ENCODE peak calls at places on chromosomes 1 and 21, in eight cellular contexts. V is fibroblast of pulmonary artery, E is epithelial cell of esophagus, Z is astrocyte of the spinal cord, C is tibial nerve, A is cardiac fibroblast, I is Caco-2, J is stomach. P is an unnamed sample.

GRCh38 chr21:41605178-41605933 is 97.4 kb upstream of the TMPRSS2 start:
- DNase-seq in V (no peak), E (peak; percentile 61), Z (no peak), C (no peak), A (no peak), I (peak; percentile 74), J (peak; percentile 85), P (peak; percentile 68)

GRCh38 chr1:201795066-201795465 is 33.9 kb upstream of the IPO9 start:
- DNase-seq in V (peak; percentile 62), E (no peak), Z (peak; percentile 49), C (no peak), A (peak; percentile 69), I (peak; percentile 34), J (no peak), P (no peak)

GRCh38 chr1:153617677-153618076 is 1.6 kb upstream of the S100A14 start:
- DNase-seq in V (peak; percentile 51), E (peak; percentile 86), Z (peak; percentile 61), C (no peak), A (no peak), I (peak; percentile 91), J (peak; percentile 91), P (no peak)

GRCh38 chr1:161193561-161194235 is 5.2 kb downstream of the ADAMTS4 start:
- DNase-seq in V (no peak), E (no peak), Z (no peak), C (no peak), A (no peak), I (no peak), J (peak; percentile 57), P (no peak)

GRCh38 chr1:211683396-211684297 is 8.2 kb upstream of the NEK2 start:
- DNase-seq in V (no peak), E (no peak), Z (no peak), C (no peak), A (no peak), I (no peak), J (no peak), P (no peak)

GRCh38 chr1:227058321-227058751 is 118.2 kb downstream of the COQ8A start:
- DNase-seq in V (peak; percentile 66), E (peak; percentile 92), Z (peak; percentile 84), C (no peak), A (peak; percentile 45), I (no peak), J (no peak), P (no peak)

GRCh38 chr1:235068155-235069121 is 60.2 kb downstream of the TOMM20 start:
- DNase-seq in V (peak; percentile 67), E (peak; percentile 100), Z (peak; percentile 78), C (no peak), A (peak; percentile 59), I (peak; percentile 58), J (peak; percentile 54), P (no peak)

GRCh38 chr1:24640288-24640687 is 2.8 kb upstream of the SRRM1 start:
- DNase-seq in V (peak; percentile 22), E (no peak), Z (no peak), C (no peak), A (peak; percentile 23), I (no peak), J (peak; percentile 42), P (no peak)

GRCh38 chr1:43036457-43036827 is 77.8 kb upstream of the SLC2A1 start:
- DNase-seq in V (no peak), E (no peak), Z (no peak), C (no peak), A (no peak), I (no peak), J (no peak), P (no peak)

GRCh38 chr21:34020934-34021553 is 52.3 kb upstream of the MRPS6 start:
- DNase-seq in V (no peak), E (no peak), Z (no peak), C (no peak), A (no peak), I (no peak), J (no peak), P (no peak)

GRCh38 chr1:154519661-154520060 is 17.4 kb upstream of the SHE start:
- DNase-seq in V (no peak), E (no peak), Z (no peak), C (no peak), A (no peak), I (no peak), J (no peak), P (no peak)

GRCh38 chr1:2019571-2020309 is 595 bp downstream of the GABRD start:
- DNase-seq in V (no peak), E (no peak), Z (no peak), C (no peak), A (no peak), I (peak; percentile 63), J (no peak), P (no peak)

GRCh38 chr1:25793585-25794170 is 6.3 kb upstream of the SELENON start:
- DNase-seq in V (no peak), E (no peak), Z (no peak), C (no peak), A (no peak), I (no peak), J (no peak), P (no peak)

GRCh38 chr1:76770979-76771378 is 96.3 kb upstream of the ST6GALNAC5 start:
- DNase-seq in V (no peak), E (no peak), Z (no peak), C (no peak), A (no peak), I (no peak), J (no peak), P (no peak)

GRCh38 chr1:229596961-229597699 is 28.8 kb downstream of the TAF5L start:
- DNase-seq in V (peak; percentile 48), E (no peak), Z (peak; percentile 75), C (peak; percentile 21), A (peak; percentile 38), I (no peak), J (no peak), P (no peak)

GRCh38 chr1:42765832-42766722 is 751 bp downstream of the P3H1 start:
- DNase-seq in V (peak; percentile 80), E (peak; percentile 64), Z (peak; percentile 82), C (peak; percentile 30), A (peak; percentile 85), I (peak; percentile 40), J (peak; percentile 28), P (no peak)

GRCh38 chr1:154859786-154860153 is 10.3 kb downstream of the KCNN3 start:
- DNase-seq in V (no peak), E (peak; percentile 19), Z (no peak), C (no peak), A (no peak), I (no peak), J (no peak), P (no peak)

GRCh38 chr1:40711465-40712404 is 20.2 kb downstream of the NFYC start:
- DNase-seq in V (peak; percentile 60), E (peak; percentile 96), Z (peak; percentile 70), C (no peak), A (peak; percentile 49), I (no peak), J (no peak), P (no peak)
- H3K4me3 ChIP-seq in V (peak overlapping the region; percentile 69), E (peak overlapping the region; percentile 92), Z (peak overlapping the region; percentile 3), C (peak overlapping the region; percentile 2), A (no peak overlapping the region), I (no peak overlapping the region), J (no peak overlapping the region), P (no peak overlapping the region)

GRCh38 chr21:31609081-31609480 is 50.4 kb upstream of the SOD1 start:
- DNase-seq in V (no peak), E (no peak), Z (no peak), C (no peak), A (peak; percentile 3), I (no peak), J (no peak), P (no peak)
- TF ChIP-seq CTCF in V (no peak), E (no peak), Z (no peak), C (no peak), A (no peak), I (no peak), J (no peak), P (no peak)

GRCh38 chr21:38929137-38929536 is 123.4 kb downstream of the ETS2 start:
- DNase-seq in V (no peak), E (no peak), Z (no peak), C (no peak), A (no peak), I (no peak), J (no peak), P (no peak)

GRCh38 chr21:38927776-38928175 is 122.0 kb downstream of the ETS2 start:
- DNase-seq in V (no peak), E (no peak), Z (no peak), C (no peak), A (no peak), I (no peak), J (no peak), P (no peak)

GRCh38 chr21:38922474-38922873 is 116.7 kb downstream of the ETS2 start:
- DNase-seq in V (no peak), E (no peak), Z (no peak), C (no peak), A (no peak), I (no peak), J (no peak), P (no peak)

GRCh38 chr21:38924954-38925353 is 119.2 kb downstream of the ETS2 start:
- DNase-seq in V (no peak), E (no peak), Z (no peak), C (no peak), A (no peak), I (no peak), J (no peak), P (no peak)

DNA sequence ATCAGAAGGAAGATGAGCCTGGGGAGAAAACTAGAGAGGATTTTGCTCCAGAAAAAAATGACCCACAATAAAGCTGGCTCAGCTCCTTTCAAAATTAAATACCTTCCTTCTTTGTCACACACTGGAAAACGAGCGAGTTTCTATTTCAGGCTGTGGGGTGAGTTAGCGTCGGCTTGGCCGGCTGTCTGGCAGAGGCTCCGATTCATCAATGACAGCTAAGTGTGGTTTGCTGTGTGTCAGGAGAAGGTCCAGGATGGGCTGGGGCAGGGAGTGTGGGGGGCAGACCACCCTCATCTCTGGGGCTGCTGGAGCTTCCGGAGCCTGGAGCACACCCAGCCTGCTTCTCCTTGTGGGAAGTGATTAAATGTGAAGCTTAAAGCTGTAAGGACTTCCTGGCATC is 120.2 kb downstream of the ETS2 start:
- DNase-seq in V (peak; percentile 88), E (peak; percentile 89), Z (peak; percentile 94), C (peak; percentile 56), A (peak; percentile 96), I (no peak), J (peak; percentile 45), P (no peak)
- H3K4me3 ChIP-seq in V (peak overlapping the region; percentile 39), E (peak overlapping the region; percentile 14), Z (no peak overlapping the region), C (peak overlapping the region; percentile 39), A (peak overlapping the region; percentile 27), I (no peak overlapping the region), J (peak overlapping the region; percentile 25), P (no peak overlapping the region)

GRCh38 chr1:162987866-162988265 is 81.3 kb upstream of the RGS4 start:
- DNase-seq in V (peak; percentile 46), E (peak; percentile 89), Z (peak; percentile 69), C (no peak), A (no peak), I (no peak), J (no peak), P (no peak)

GRCh38 chr1:162990665-162991064 is 78.5 kb upstream of the RGS4 start:
- DNase-seq in V (no peak), E (no peak), Z (no peak), C (no peak), A (no peak), I (no peak), J (no peak), P (no peak)

GRCh38 chr1:162985816-162986215 is 83.3 kb upstream of the RGS4 start:
- DNase-seq in V (peak; percentile 46), E (no peak), Z (peak; percentile 33), C (no peak), A (no peak), I (no peak), J (no peak), P (no peak)

GRCh38 chr1:162991444-162991843 is 77.7 kb upstream of the RGS4 start:
- DNase-seq in V (no peak), E (peak; percentile 25), Z (no peak), C (no peak), A (no peak), I (no peak), J (no peak), P (no peak)

GRCh38 chr1:162988869-162989268 is 80.3 kb upstream of the RGS4 start:
- DNase-seq in V (no peak), E (no peak), Z (no peak), C (no peak), A (no peak), I (peak; percentile 5), J (no peak), P (no peak)
- TF ChIP-seq CTCF in V (no peak), E (no peak), Z (no peak), C (no peak), A (no peak), I (peak; percentile 30), J (no peak), P (no peak)